ENCODE peak calls at places on chromosomes 11 and 22, in nine cellular contexts. One of them, this sample, is unnamed.

GRCh38 chr11:74871037-74871436 is 77.9 kb downstream of the XRRA1 start:
- DNase-seq in D721Med: no peak
- DNase-seq in CD8-positive, alpha-beta memory T cell: no peak
- DNase-seq in fibroblast of pulmonary artery: peak
- DNase-seq in nucleus accumbens: no peak
- DNase-seq in WERI-Rb-1: no peak
- DNase-seq in endothelial cell: no peak
- DNase-seq in H9: no peak
- DNase-seq in thyroid gland: no peak
- DNase-seq in this sample: no peak

GRCh38 chr11:86244063-86244521 is 461 bp upstream of the EED start:
- DNase-seq in endothelial cell: peak
- DNase-seq in fibroblast of pulmonary artery: peak
- DNase-seq in nucleus accumbens: no peak
- DNase-seq in WERI-Rb-1: peak
- DNase-seq in thyroid gland: peak
- DNase-seq in D721Med: peak
- DNase-seq in CD8-positive, alpha-beta memory T cell: no peak
- DNase-seq in H9: peak
- DNase-seq in this sample: peak

GRCh38 chr22:22203048-22203971 is 41.3 kb upstream of the VPREB1 start:
- DNase-seq in nucleus accumbens: no peak
- DNase-seq in H9: no peak
- DNase-seq in CD8-positive, alpha-beta memory T cell: no peak
- DNase-seq in thyroid gland: no peak
- DNase-seq in endothelial cell: no peak
- DNase-seq in D721Med: no peak
- DNase-seq in WERI-Rb-1: no peak
- DNase-seq in fibroblast of pulmonary artery: no peak
- DNase-seq in this sample: no peak

GRCh38 chr22:21632237-21632895 is at the start of gene CCDC116:
- DNase-seq in D721Med: no peak
- DNase-seq in nucleus accumbens: no peak
- DNase-seq in endothelial cell: no peak
- DNase-seq in fibroblast of pulmonary artery: no peak
- DNase-seq in CD8-positive, alpha-beta memory T cell: peak
- DNase-seq in WERI-Rb-1: no peak
- DNase-seq in H9: peak
- DNase-seq in thyroid gland: no peak
- DNase-seq in this sample: no peak

GRCh38 chr11:24900960-24901549 is 404.2 kb downstream of the LUZP2 start:
- DNase-seq in CD8-positive, alpha-beta memory T cell: no peak
- DNase-seq in H9: no peak
- DNase-seq in fibroblast of pulmonary artery: no peak
- DNase-seq in thyroid gland: no peak
- DNase-seq in WERI-Rb-1: no peak
- DNase-seq in endothelial cell: no peak
- DNase-seq in nucleus accumbens: no peak
- DNase-seq in D721Med: no peak
- DNase-seq in this sample: no peak

GRCh38 chr22:17407643-17408042 is 38.4 kb downstream of the CECR2 start:
- DNase-seq in WERI-Rb-1: no peak
- DNase-seq in CD8-positive, alpha-beta memory T cell: no peak
- DNase-seq in D721Med: no peak
- DNase-seq in thyroid gland: no peak
- DNase-seq in endothelial cell: no peak
- DNase-seq in fibroblast of pulmonary artery: peak
- DNase-seq in nucleus accumbens: no peak
- DNase-seq in H9: no peak
- DNase-seq in this sample: no peak

GRCh38 chr22:29306175-29306829 is at the start of gene GAS2L1:
- DNase-seq in D721Med: peak
- DNase-seq in endothelial cell: peak
- DNase-seq in thyroid gland: peak
- DNase-seq in nucleus accumbens: peak
- DNase-seq in fibroblast of pulmonary artery: peak
- DNase-seq in WERI-Rb-1: peak
- DNase-seq in H9: peak
- DNase-seq in CD8-positive, alpha-beta memory T cell: peak
- DNase-seq in this sample: peak

GRCh38 chr11:46295312-46295995 is 18.0 kb downstream of the CREB3L1 start:
- DNase-seq in WERI-Rb-1: peak
- DNase-seq in fibroblast of pulmonary artery: peak
- DNase-seq in endothelial cell: peak
- DNase-seq in nucleus accumbens: peak
- DNase-seq in D721Med: peak
- DNase-seq in H9: peak
- DNase-seq in thyroid gland: peak
- DNase-seq in CD8-positive, alpha-beta memory T cell: peak
- DNase-seq in this sample: peak

GRCh38 chr11:10592331-10592730 is 23.9 kb upstream of the LYVE1 start:
- DNase-seq in WERI-Rb-1: no peak
- DNase-seq in D721Med: no peak
- DNase-seq in CD8-positive, alpha-beta memory T cell: no peak
- DNase-seq in nucleus accumbens: no peak
- DNase-seq in fibroblast of pulmonary artery: peak
- DNase-seq in H9: no peak
- DNase-seq in endothelial cell: no peak
- DNase-seq in thyroid gland: no peak
- DNase-seq in this sample: no peak

GRCh38 chr22:46239261-46240048 is 10.6 kb downstream of the CDPF1 start:
- DNase-seq in nucleus accumbens: no peak
- DNase-seq in H9: no peak
- DNase-seq in WERI-Rb-1: no peak
- DNase-seq in endothelial cell: no peak
- DNase-seq in CD8-positive, alpha-beta memory T cell: peak
- DNase-seq in thyroid gland: no peak
- DNase-seq in fibroblast of pulmonary artery: no peak
- DNase-seq in D721Med: no peak
- DNase-seq in this sample: no peak

GRCh38 chr11:12765428-12765827 is 91.2 kb downstream of the TEAD1 start:
- DNase-seq in D721Med: no peak
- DNase-seq in H9: no peak
- DNase-seq in nucleus accumbens: no peak
- DNase-seq in fibroblast of pulmonary artery: peak
- DNase-seq in CD8-positive, alpha-beta memory T cell: no peak
- DNase-seq in WERI-Rb-1: peak
- DNase-seq in thyroid gland: no peak
- DNase-seq in endothelial cell: no peak
- DNase-seq in this sample: no peak

GRCh38 chr11:125871391-125872137 is 15.9 kb upstream of the HYLS1 start:
- DNase-seq in WERI-Rb-1: peak
- DNase-seq in nucleus accumbens: no peak
- DNase-seq in D721Med: peak
- DNase-seq in fibroblast of pulmonary artery: peak
- DNase-seq in CD8-positive, alpha-beta memory T cell: no peak
- DNase-seq in H9: peak
- DNase-seq in endothelial cell: peak
- DNase-seq in thyroid gland: peak
- DNase-seq in this sample: peak

GRCh38 chr22:28051787-28052356 is 132.8 kb upstream of the PITPNB start:
- DNase-seq in fibroblast of pulmonary artery: peak
- DNase-seq in H9: peak
- DNase-seq in CD8-positive, alpha-beta memory T cell: peak
- DNase-seq in endothelial cell: peak
- DNase-seq in WERI-Rb-1: peak
- DNase-seq in nucleus accumbens: peak
- DNase-seq in D721Med: no peak
- DNase-seq in thyroid gland: peak
- DNase-seq in this sample: no peak

GRCh38 chr22:28582806-28583205 is 96.8 kb downstream of the TTC28 start:
- DNase-seq in H9: no peak
- DNase-seq in D721Med: no peak
- DNase-seq in WERI-Rb-1: no peak
- DNase-seq in fibroblast of pulmonary artery: peak
- DNase-seq in thyroid gland: no peak
- DNase-seq in CD8-positive, alpha-beta memory T cell: no peak
- DNase-seq in nucleus accumbens: no peak
- DNase-seq in endothelial cell: no peak
- DNase-seq in this sample: no peak

This sample was measured in HuH-7.5.